ENCODE peak calls at places on chromosomes 11 and 22, in four cellular contexts. G is GM13976; N is activated naive CD8-positive, alpha-beta T cell treated with anti-CD3 and anti-CD28 coated beads, Interleukin-2, amount 50 U/mL, for 24 hours; R is pancreas. F is an unnamed sample.

GRCh38 chr11:23539556-23539955 is 679.3 kb upstream of the CCDC179 start:
- DNase-seq in G (no peak), N (no peak), R (no peak), F (no peak)

GRCh38 chr22:24506802-24507438 is 11.8 kb downstream of the UPB1 start:
- DNase-seq in G (no peak), N (no peak), R (no peak), F (no peak)

GRCh38 chr11:7251836-7252682 is at the start of gene SYT9:
- DNase-seq in G (peak), N (peak), R (peak), F (peak)

GRCh38 chr22:37777122-37777687 is 30.5 kb upstream of the GCAT start:
- DNase-seq in G (peak), N (no peak), R (peak), F (peak)

GRCh38 chr11:34395916-34396555 is 38.2 kb upstream of the ABTB2 start:
- DNase-seq in G (no peak), N (no peak), R (no peak), F (no peak)

GRCh38 chr11:72642815-72643511 is 31.3 kb downstream of the PDE2A start:
- DNase-seq in G (peak), N (peak), R (peak), F (peak)

GRCh38 chr22:24184057-24184798 is 2.9 kb downstream of the SUSD2 start:
- DNase-seq in G (no peak), N (no peak), R (peak), F (no peak)

GRCh38 chr11:79244175-79244804 is 196.5 kb downstream of the TENM4 start:
- DNase-seq in G (no peak), N (no peak), R (no peak), F (no peak)

GRCh38 chr11:76177250-76177686 is 29.0 kb downstream of the WNT11 start:
- DNase-seq in G (no peak), N (no peak), R (no peak), F (no peak)

GRCh38 chr11:106990322-106990721 is 28.0 kb downstream of the GUCY1A2 start:
- DNase-seq in G (no peak), N (no peak), R (no peak), F (peak)

GRCh38 chr11:45174168-45174835 is 27.9 kb downstream of the PRDM11 start:
- DNase-seq in G (no peak), N (no peak), R (no peak), F (no peak)

GRCh38 chr11:67195971-67196418 is 70.3 kb upstream of the GRK2 start:
- DNase-seq in G (no peak), N (no peak), R (no peak), F (no peak)

GRCh38 chr11:130008326-130008725 is 5.7 kb upstream of the PRDM10 start:
- DNase-seq in G (no peak), N (no peak), R (no peak), F (no peak)

GRCh38 chr11:115471367-115471766 is 32.8 kb downstream of the CADM1 start:
- DNase-seq in G (peak), N (no peak), R (no peak), F (no peak)

GRCh38 chr11:47943721-47944554 is 36.4 kb upstream of the PTPRJ start:
- DNase-seq in G (no peak), N (no peak), R (no peak), F (no peak)

GRCh38 chr22:45582236-45582954 is 79.7 kb downstream of the FBLN1 start:
- DNase-seq in G (no peak), N (no peak), R (no peak), F (no peak)

GRCh38 chr11:45580399-45580798 is 85.0 kb downstream of the CHST1 start:
- DNase-seq in G (no peak), N (peak), R (no peak), F (peak)

GRCh38 chr22:36384766-36385400 is 2.9 kb downstream of the MYH9 start:
- DNase-seq in G (no peak), N (no peak), R (no peak), F (peak)

GRCh38 chr11:110955797-110956196 is 243.6 kb upstream of the ARHGAP20 start:
- DNase-seq in G (no peak), N (no peak), R (no peak), F (no peak)

GRCh38 chr11:2547806-2548205 is 103.0 kb downstream of the KCNQ1 start:
- DNase-seq in G (no peak), N (no peak), R (peak), F (no peak)

GRCh38 chr11:107844041-107844440 is 14.5 kb downstream of the SLC35F2 start:
- DNase-seq in G (no peak), N (no peak), R (no peak), F (no peak)

GRCh38 chr11:13262096-13262495 is 15.5 kb upstream of the BMAL1 start:
- DNase-seq in G (no peak), N (no peak), R (no peak), F (no peak)